ENCODE peak calls at places on chromosomes 16 and 17, in five cellular contexts. One of them, this sample, is unnamed.

GRCh38 chr16:25155553-25156460 is 44.3 kb downstream of the LCMT1 start:
- DNase-seq in Peyer's patch: no peak
- DNase-seq in AG04450: no peak
- DNase-seq in mammary epithelial cell: peak
- DNase-seq in foreskin fibroblast: no peak
- DNase-seq in this sample: no peak

GRCh38 chr17:77148109-77148958 is 7.6 kb downstream of the SEC14L1 start:
- DNase-seq in AG04450: no peak
- DNase-seq in Peyer's patch: no peak
- DNase-seq in mammary epithelial cell: no peak
- DNase-seq in foreskin fibroblast: no peak
- DNase-seq in this sample: no peak

GRCh38 chr17:21239680-21240374 is 13.4 kb downstream of the NATD1 start:
- DNase-seq in foreskin fibroblast: no peak
- DNase-seq in mammary epithelial cell: no peak
- DNase-seq in AG04450: no peak
- DNase-seq in Peyer's patch: no peak
- DNase-seq in this sample: no peak

GRCh38 chr16:8764486-8765250 is 32.8 kb downstream of the TMEM186 start:
- DNase-seq in foreskin fibroblast: no peak
- DNase-seq in mammary epithelial cell: no peak
- DNase-seq in Peyer's patch: no peak
- DNase-seq in AG04450: no peak
- DNase-seq in this sample: no peak

GRCh38 chr16:8588703-8589292 is 1.5 kb downstream of the TMEM114 start:
- DNase-seq in Peyer's patch: no peak
- DNase-seq in foreskin fibroblast: no peak
- DNase-seq in AG04450: no peak
- DNase-seq in mammary epithelial cell: no peak
- DNase-seq in this sample: no peak

GRCh38 chr16:25210758-25211157 is 6.0 kb upstream of the AQP8 start:
- DNase-seq in foreskin fibroblast: peak
- DNase-seq in AG04450: peak
- DNase-seq in Peyer's patch: no peak
- DNase-seq in mammary epithelial cell: peak
- DNase-seq in this sample: no peak

GRCh38 chr16:20064520-20064919 is 9.2 kb downstream of the GPR139 start:
- DNase-seq in foreskin fibroblast: no peak
- DNase-seq in Peyer's patch: no peak
- DNase-seq in mammary epithelial cell: no peak
- DNase-seq in AG04450: no peak
- DNase-seq in this sample: no peak

GRCh38 chr17:19897901-19898300 is 30.2 kb upstream of the ULK2 start:
- DNase-seq in AG04450: peak
- DNase-seq in foreskin fibroblast: peak
- DNase-seq in mammary epithelial cell: peak
- DNase-seq in Peyer's patch: no peak
- DNase-seq in this sample: no peak

GRCh38 chr17:66953661-66954060 is 10.8 kb upstream of the CACNG4 start:
- DNase-seq in Peyer's patch: no peak
- DNase-seq in AG04450: no peak
- DNase-seq in foreskin fibroblast: no peak
- DNase-seq in mammary epithelial cell: no peak
- DNase-seq in this sample: no peak

GRCh38 chr17:79216826-79217225 is 142.2 kb downstream of the ENGASE start:
- DNase-seq in mammary epithelial cell: no peak
- DNase-seq in AG04450: no peak
- DNase-seq in foreskin fibroblast: no peak
- DNase-seq in Peyer's patch: no peak
- DNase-seq in this sample: no peak

GRCh38 chr16:21167360-21167759 is 8.9 kb downstream of the LDAF1 start:
- DNase-seq in mammary epithelial cell: peak
- DNase-seq in Peyer's patch: no peak
- DNase-seq in foreskin fibroblast: peak
- DNase-seq in AG04450: peak
- DNase-seq in this sample: no peak

GRCh38 chr16:85986931-85987749 is 88.2 kb downstream of the IRF8 start:
- DNase-seq in mammary epithelial cell: no peak
- DNase-seq in Peyer's patch: peak
- DNase-seq in foreskin fibroblast: no peak
- DNase-seq in AG04450: no peak
- DNase-seq in this sample: no peak
- TF ChIP-seq CTCF in mammary epithelial cell: peak
- TF ChIP-seq CTCF in Peyer's patch: peak
- TF ChIP-seq CTCF in foreskin fibroblast: no peak
- TF ChIP-seq CTCF in AG04450: peak
- TF ChIP-seq CTCF in this sample: peak

GRCh38 chr16:30187556-30187865 is 4.1 kb downstream of the CORO1A start:
- DNase-seq in mammary epithelial cell: no peak
- DNase-seq in AG04450: no peak
- DNase-seq in foreskin fibroblast: no peak
- DNase-seq in Peyer's patch: no peak
- DNase-seq in this sample: no peak

GRCh38 chr16:30186444-30186781 is 3.0 kb downstream of the CORO1A start:
- DNase-seq in AG04450: no peak
- DNase-seq in Peyer's patch: no peak
- DNase-seq in foreskin fibroblast: no peak
- DNase-seq in mammary epithelial cell: no peak
- DNase-seq in this sample: peak

GRCh38 chr16:30185683-30186421 is 2.5 kb downstream of the CORO1A start:
- DNase-seq in foreskin fibroblast: no peak
- DNase-seq in AG04450: no peak
- DNase-seq in mammary epithelial cell: no peak
- DNase-seq in Peyer's patch: peak
- DNase-seq in this sample: peak

GRCh38 chr16:30187971-30188561 is 4.7 kb downstream of the CORO1A start:
- DNase-seq in foreskin fibroblast: no peak
- DNase-seq in mammary epithelial cell: no peak
- DNase-seq in AG04450: no peak
- DNase-seq in Peyer's patch: peak
- DNase-seq in this sample: peak

GRCh38 chr16:30186782-30187555 is 3.6 kb downstream of the CORO1A start:
- DNase-seq in Peyer's patch: peak
- DNase-seq in foreskin fibroblast: no peak
- DNase-seq in mammary epithelial cell: peak
- DNase-seq in AG04450: no peak
- DNase-seq in this sample: peak
- H3K4me3 ChIP-seq in Peyer's patch: peak
- H3K4me3 ChIP-seq in foreskin fibroblast: no peak
- H3K4me3 ChIP-seq in mammary epithelial cell: no peak
- H3K4me3 ChIP-seq in AG04450: no peak
- H3K4me3 ChIP-seq in this sample: peak

GRCh38 chr16:24045641-24046040 is 209.9 kb downstream of the PRKCB start:
- DNase-seq in foreskin fibroblast: no peak
- DNase-seq in AG04450: no peak
- DNase-seq in mammary epithelial cell: no peak
- DNase-seq in Peyer's patch: peak
- DNase-seq in this sample: no peak
- TF ChIP-seq CTCF in foreskin fibroblast: no peak
- TF ChIP-seq CTCF in AG04450: no peak
- TF ChIP-seq CTCF in mammary epithelial cell: peak
- TF ChIP-seq CTCF in Peyer's patch: no peak
- TF ChIP-seq CTCF in this sample: no peak

DNA sequence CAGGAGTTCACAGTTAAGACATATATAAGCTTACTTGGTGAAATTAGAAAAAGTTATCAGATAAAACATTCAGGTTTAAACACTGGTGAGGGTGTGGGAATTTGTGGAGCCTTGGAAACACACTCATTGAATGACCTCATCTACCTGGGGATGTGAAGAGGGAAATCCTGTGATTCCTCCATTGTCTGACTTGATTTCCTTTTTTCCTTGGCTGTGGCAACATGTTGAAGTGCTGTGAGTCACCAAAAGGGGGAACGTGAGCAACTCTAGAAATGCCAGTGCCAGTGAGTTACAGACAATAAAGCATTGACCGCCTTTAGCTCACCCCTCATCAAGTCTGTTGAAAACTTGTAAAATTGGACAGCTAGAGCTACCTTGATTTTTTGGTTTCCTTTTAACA is 1.8 kb downstream of the HMOX2 start:
- DNase-seq in AG04450: no peak
- DNase-seq in mammary epithelial cell: peak
- DNase-seq in Peyer's patch: no peak
- DNase-seq in foreskin fibroblast: peak
- DNase-seq in this sample: no peak
- H3K4me3 ChIP-seq in AG04450: no peak
- H3K4me3 ChIP-seq in mammary epithelial cell: no peak
- H3K4me3 ChIP-seq in Peyer's patch: peak
- H3K4me3 ChIP-seq in foreskin fibroblast: no peak
- H3K4me3 ChIP-seq in this sample: no peak

This sample was measured in lower lobe of right lung.